ENCODE peak calls at places on chromosomes 5 and 9, in nine cellular contexts. S is astrocyte of the spinal cord, L is aorta, G is HFF-Myc, U is cardiac fibroblast, P is body of pancreas, K is fibroblast of mammary gland, Q is keratinocyte, R is HCT116. V is an unnamed sample.

GRCh38 chr5:87120518-87121314 is 147.0 kb upstream of the RASA1 start:
- DNase-seq in U (peak), L (no peak), Q (peak), G (peak), R (peak), K (peak), P (peak), S (peak), V (peak)

GRCh38 chr5:38497946-38498345 is 58.5 kb downstream of the LIFR start:
- DNase-seq in P (peak), S (peak), L (no peak), U (peak), Q (no peak), G (no peak), K (peak), R (peak), V (no peak)

GRCh38 chr5:157025093-157025698 is 33.7 kb downstream of the HAVCR1 start:
- DNase-seq in S (no peak), R (no peak), Q (no peak), K (no peak), L (no peak), G (no peak), P (peak), U (no peak), V (no peak)

GRCh38 chr5:134638760-134639201 is 6.2 kb upstream of the SAR1B start:
- DNase-seq in R (no peak), P (peak), S (no peak), K (no peak), Q (no peak), L (peak), G (no peak), U (no peak), V (no peak)

GRCh38 chr5:172795401-172795977 is 24.5 kb upstream of the DUSP1 start:
- DNase-seq in U (peak), Q (no peak), P (peak), G (peak), K (peak), L (peak), S (peak), R (no peak), V (peak)

GRCh38 chr9:8430945-8431344 is 631.4 kb upstream of the DMAC1 start:
- DNase-seq in S (no peak), U (no peak), R (no peak), K (no peak), L (no peak), G (no peak), Q (no peak), P (no peak), V (no peak)

GRCh38 chr5:77103457-77103856 is 16.4 kb upstream of the ZBED3 start:
- DNase-seq in G (no peak), P (no peak), S (no peak), Q (no peak), K (peak), U (peak), L (no peak), R (no peak), V (no peak)

GRCh38 chr9:14342746-14343145 is 28.8 kb upstream of the NFIB start:
- DNase-seq in G (no peak), K (no peak), P (no peak), S (no peak), R (no peak), U (no peak), Q (no peak), L (no peak), V (no peak)

GRCh38 chr5:176772271-176773210 is 37.8 kb upstream of the UNC5A start:
- DNase-seq in U (no peak), L (peak), P (no peak), S (no peak), R (no peak), K (no peak), G (no peak), Q (no peak), V (no peak)

GRCh38 chr5:127697894-127698600 is 5.1 kb upstream of the CCDC192 start:
- DNase-seq in Q (peak), R (peak), S (peak), K (peak), L (no peak), U (peak), P (peak), G (no peak), V (no peak)

GRCh38 chr5:169115725-169116124 is 185.2 kb downstream of the SLIT3 start:
- DNase-seq in L (no peak), Q (no peak), R (no peak), P (no peak), G (no peak), S (no peak), K (no peak), U (no peak), V (no peak)

GRCh38 chr9:129586647-129587046 is 34.3 kb downstream of the C9orf50 start:
- DNase-seq in P (no peak), S (no peak), R (no peak), L (no peak), G (no peak), Q (no peak), U (no peak), K (no peak), V (peak)

GRCh38 chr5:163397368-163397767 is 40.0 kb upstream of the CCNG1 start:
- DNase-seq in U (no peak), R (no peak), Q (no peak), K (no peak), P (no peak), L (no peak), G (no peak), S (no peak), V (no peak)

GRCh38 chr5:34651791-34652190 is 4.3 kb upstream of the RAI14 start:
- DNase-seq in K (no peak), U (no peak), Q (no peak), P (no peak), S (no peak), G (no peak), L (no peak), R (no peak), V (no peak)

GRCh38 chr9:79357620-79358019 is 214.1 kb upstream of the TLE4 start:
- DNase-seq in P (peak), Q (no peak), L (no peak), U (no peak), S (no peak), G (no peak), K (no peak), R (no peak), V (no peak)

GRCh38 chr5:95761771-95762680 is 30.9 kb downstream of the RHOBTB3 start:
- DNase-seq in G (peak), S (peak), U (peak), P (no peak), Q (no peak), L (no peak), R (no peak), K (peak), V (peak)

DNA sequence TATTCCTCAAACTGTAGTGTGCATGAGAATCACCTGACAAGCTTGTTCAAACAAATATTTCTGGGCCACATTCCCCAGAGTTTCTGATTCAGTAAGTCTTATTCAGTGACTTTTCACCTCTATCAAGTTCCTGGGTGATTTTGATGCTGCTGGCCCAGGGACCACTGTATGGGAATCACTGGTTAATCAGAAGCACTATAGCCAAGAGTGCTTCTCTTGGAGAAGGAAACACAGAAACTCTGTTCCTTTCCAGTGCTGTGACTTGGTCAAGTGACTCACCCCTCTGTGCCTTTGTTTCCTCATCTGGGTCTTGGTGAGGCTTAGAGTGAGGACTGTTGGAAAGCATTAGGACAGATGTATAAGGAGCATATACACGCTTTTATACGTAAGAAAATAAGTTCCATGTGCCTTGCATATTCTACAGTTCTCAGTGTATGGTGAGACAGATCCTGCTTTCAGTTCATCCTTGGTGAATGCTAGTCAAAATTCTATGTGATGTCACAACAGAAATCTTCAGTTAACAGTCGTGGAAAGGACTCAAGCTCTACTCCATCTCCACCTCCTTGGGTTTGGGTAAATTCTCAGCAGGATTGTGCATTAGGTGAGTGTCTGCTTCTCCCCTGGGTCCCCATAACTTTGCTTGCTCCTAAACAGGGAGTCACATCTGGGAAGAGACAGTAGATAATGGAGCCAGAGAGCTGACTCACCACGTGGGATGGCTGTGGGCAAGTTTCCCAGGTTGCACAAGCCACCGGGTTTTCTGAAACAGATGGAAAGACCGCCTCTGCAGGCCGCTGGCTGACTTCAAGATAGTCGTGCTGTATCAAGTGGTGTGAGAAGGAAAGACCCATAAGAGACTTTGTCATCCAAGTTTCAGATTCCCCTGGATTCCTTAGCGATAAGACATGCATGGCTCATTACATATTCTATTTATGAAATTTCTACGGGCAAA is 117.0 kb downstream of the NXNL2 start:
- DNase-seq in P (peak), L (peak), G (peak), R (no peak), Q (peak), U (peak), S (peak), K (peak), V (peak)
- H3K4me3 ChIP-seq in P (no peak), L (no peak), G (peak), R (no peak), Q (peak), U (no peak), S (no peak), K (peak), V (no peak)

DNA sequence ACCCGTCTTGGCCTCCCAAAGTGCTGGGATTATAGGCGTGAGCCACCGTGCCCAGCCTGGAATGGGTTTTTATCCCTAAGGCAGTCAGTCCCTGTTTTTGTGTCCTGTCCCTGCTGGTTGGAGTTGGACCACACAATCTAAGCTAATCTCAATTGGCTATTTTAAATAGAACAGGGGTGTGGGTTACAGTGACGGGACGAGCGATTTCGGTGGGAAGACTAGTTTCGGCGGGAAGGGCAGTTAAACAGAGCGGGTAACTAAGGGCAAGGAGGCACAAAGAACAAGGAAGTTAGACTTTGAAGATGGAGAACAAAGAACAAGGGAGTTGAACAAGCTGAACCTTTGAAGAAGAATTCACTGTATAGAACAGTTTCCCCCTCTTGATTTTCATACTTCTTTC is 1.4 kb downstream of the GTF3C5 start:
- DNase-seq in U (no peak), L (no peak), S (no peak), K (no peak), P (no peak), Q (no peak), R (no peak), G (no peak), V (no peak)
- H3K4me3 ChIP-seq in U (no peak), L (no peak), S (no peak), K (no peak), P (no peak), Q (no peak), R (peak), G (peak), V (no peak)

GRCh38 chr5:32539981-32540380 is 45.4 kb upstream of the SUB1 start:
- DNase-seq in U (no peak), P (no peak), Q (no peak), R (no peak), G (no peak), K (no peak), S (no peak), L (no peak), V (no peak)

GRCh38 chr5:32538031-32538547 is 47.3 kb upstream of the SUB1 start:
- DNase-seq in K (no peak), L (no peak), R (no peak), S (no peak), Q (no peak), P (no peak), U (no peak), G (no peak), V (no peak)

GRCh38 chr5:32534056-32534455 is 51.3 kb upstream of the SUB1 start:
- DNase-seq in G (no peak), U (no peak), K (peak), Q (no peak), R (no peak), P (peak), L (no peak), S (no peak), V (no peak)

GRCh38 chr5:32540446-32540845 is 44.9 kb upstream of the SUB1 start:
- DNase-seq in R (no peak), P (no peak), U (no peak), K (no peak), G (no peak), Q (no peak), L (no peak), S (no peak), V (no peak)

GRCh38 chr5:32536246-32536645 is 49.1 kb upstream of the SUB1 start:
- DNase-seq in S (no peak), P (no peak), R (no peak), Q (no peak), L (no peak), K (no peak), G (no peak), U (no peak), V (no peak)
- H3K4me3 ChIP-seq in S (no peak), P (no peak), R (no peak), Q (no peak), L (no peak), K (no peak), G (no peak), U (no peak), V (no peak)

GRCh38 chr5:179114756-179115155 is 54.6 kb downstream of the ZNF354C start:
- DNase-seq in K (no peak), Q (no peak), S (no peak), L (peak), P (no peak), U (no peak), G (no peak), R (no peak), V (no peak)
- H3K4me3 ChIP-seq in K (no peak), Q (no peak), S (no peak), L (no peak), P (no peak), U (no peak), G (no peak), R (no peak), V (no peak)

DNA sequence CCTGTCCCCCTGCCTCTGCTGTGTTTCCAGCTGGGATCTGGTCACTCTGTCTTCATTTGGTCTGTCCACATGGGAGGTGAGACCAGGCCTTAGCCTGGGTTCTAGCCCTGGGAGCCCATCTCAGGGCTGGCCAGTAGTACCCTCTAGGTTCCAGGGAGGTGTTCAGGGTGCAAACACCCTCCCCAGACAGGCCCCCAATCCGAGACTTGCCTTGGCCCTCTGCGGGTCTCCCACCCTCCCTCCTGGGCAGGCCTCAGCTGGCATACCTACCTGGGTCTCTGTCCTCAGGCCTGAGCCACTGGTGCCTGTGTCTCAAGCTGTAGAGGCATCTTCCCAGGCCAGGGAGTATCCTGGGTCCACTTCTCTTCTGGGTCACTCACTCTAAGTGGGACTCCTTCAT is 925 bp upstream of the SAPCD2 start:
- DNase-seq in Q (no peak), G (no peak), S (no peak), P (no peak), K (no peak), L (no peak), R (no peak), U (no peak), V (no peak)
- H3K4me3 ChIP-seq in Q (peak), G (peak), S (no peak), P (no peak), K (no peak), L (no peak), R (peak), U (no peak), V (no peak)

GRCh38 chr9:98808879-98809278 is 1.4 kb downstream of the GALNT12 start:
- DNase-seq in K (no peak), U (no peak), L (no peak), Q (no peak), S (no peak), G (no peak), P (no peak), R (no peak), V (no peak)

GRCh38 chr9:98811051-98811650 is 3.7 kb downstream of the GALNT12 start:
- DNase-seq in G (peak), R (no peak), Q (no peak), K (peak), P (no peak), S (peak), L (no peak), U (peak), V (peak)

GRCh38 chr9:98810106-98810840 is 2.8 kb downstream of the GALNT12 start:
- DNase-seq in G (no peak), P (no peak), R (no peak), K (peak), S (no peak), L (no peak), Q (no peak), U (peak), V (no peak)

GRCh38 chr9:98808411-98808815 is 943 bp downstream of the GALNT12 start:
- DNase-seq in U (no peak), P (peak), K (no peak), L (no peak), G (no peak), R (no peak), Q (no peak), S (no peak), V (no peak)

DNA sequence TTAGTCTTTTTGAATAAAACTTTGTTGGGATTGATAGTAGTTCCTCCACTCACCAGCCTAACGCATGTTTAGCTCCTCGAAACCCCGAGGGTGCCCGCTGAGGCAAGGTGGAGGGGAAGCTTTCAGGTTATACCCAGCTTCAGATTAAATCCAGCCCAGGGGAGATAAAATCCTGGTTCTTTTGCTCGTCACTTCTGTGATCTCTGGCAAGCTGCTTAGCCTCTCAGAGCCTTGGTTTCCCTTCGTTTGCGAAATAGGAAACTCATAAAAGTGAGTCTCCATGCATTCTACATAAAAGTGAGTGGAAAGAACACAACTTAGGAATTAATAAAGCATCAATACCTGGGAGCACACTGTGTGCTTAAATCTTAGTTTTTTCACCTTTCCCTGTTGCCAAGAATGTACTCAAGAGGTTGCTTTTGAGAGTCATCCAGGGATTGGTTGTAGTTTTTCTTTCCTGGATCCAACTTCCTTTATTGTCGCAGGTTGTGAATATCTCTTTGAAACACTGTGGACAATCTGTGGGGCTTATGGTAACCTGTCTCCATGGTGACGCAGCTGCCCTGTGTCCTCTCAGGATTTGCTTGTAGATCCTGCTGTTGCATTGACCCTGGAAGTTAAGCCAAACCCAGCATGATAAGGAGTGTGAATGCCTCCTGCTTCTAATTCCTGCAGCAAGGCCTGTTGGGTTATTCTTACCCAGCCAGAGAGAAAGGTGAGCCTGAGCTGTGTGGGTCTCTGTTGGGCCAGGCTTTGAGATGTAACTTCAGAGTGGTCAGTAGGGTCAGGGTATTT is 2.0 kb downstream of the GALNT12 start:
- DNase-seq in R (no peak), L (no peak), G (no peak), U (no peak), P (peak), K (no peak), Q (no peak), S (no peak), V (no peak)
- H3K4me3 ChIP-seq in R (peak), L (no peak), G (no peak), U (no peak), P (no peak), K (no peak), Q (no peak), S (no peak), V (no peak)

GRCh38 chr9:16704096-16704488 is 166.4 kb downstream of the BNC2 start:
- DNase-seq in Q (no peak), R (no peak), K (peak), U (no peak), L (no peak), S (no peak), P (no peak), G (no peak), V (no peak)

GRCh38 chr9:16708638-16709435 is 161.6 kb downstream of the BNC2 start:
- DNase-seq in U (peak), K (peak), R (no peak), G (no peak), S (peak), Q (no peak), L (no peak), P (no peak), V (no peak)

GRCh38 chr9:16704489-16705111 is 165.9 kb downstream of the BNC2 start:
- DNase-seq in Q (no peak), L (peak), P (peak), U (no peak), R (no peak), S (no peak), G (no peak), K (no peak), V (no peak)

GRCh38 chr9:16701347-16701746 is 169.1 kb downstream of the BNC2 start:
- DNase-seq in G (no peak), L (no peak), U (no peak), R (no peak), Q (no peak), S (no peak), P (no peak), K (no peak), V (no peak)

GRCh38 chr9:16705121-16705604 is 165.3 kb downstream of the BNC2 start:
- DNase-seq in R (no peak), L (peak), S (peak), P (peak), Q (no peak), U (peak), K (peak), G (peak), V (peak)
- H3K4me3 ChIP-seq in R (no peak), L (peak), S (peak), P (no peak), Q (no peak), U (peak), K (peak), G (peak), V (peak)